ENCODE peak calls at places on chromosomes 7 and 10, in ten cellular contexts. I is ovary, L is lung microvascular endothelial cell, T is NCI-H446 treated with DMSO at 0.1 percent for 48 hours, B is sigmoid colon, M is NCI-H524, Y is fibroblast of lung, C is colonic mucosa, J is GM12865, O is NCI-H1105. X is an unnamed sample.

GRCh38 chr7:152025937-152026890 is 740 bp downstream of the GALNT11 start:
- DNase-seq in I (no peak), L (no peak), T (no peak), B (no peak), M (no peak), Y (peak; percentile 1), C (no peak), J (no peak), O (no peak), X (no peak)

GRCh38 chr7:80724249-80724871 is 85.9 kb downstream of the CD36 start:
- DNase-seq in I (no peak), L (no peak), T (no peak), B (no peak), M (no peak), Y (peak; percentile 98), C (no peak), J (no peak), O (no peak), X (no peak)

GRCh38 chr7:26898917-26899316 is 34.5 kb upstream of the SKAP2 start:
- DNase-seq in I (no peak), L (no peak), T (no peak), B (no peak), M (no peak), Y (peak; percentile 43), C (no peak), J (no peak), O (no peak), X (no peak)

GRCh38 chr7:37208528-37208927 is 240.1 kb downstream of the ELMO1 start:
- DNase-seq in I (peak; percentile 80), L (peak; percentile 81), T (peak; percentile 48), B (peak; percentile 93), M (peak; percentile 7), Y (peak; percentile 99), C (peak; percentile 60), J (peak; percentile 68), O (peak; percentile 9), X (peak; percentile 67)

GRCh38 chr10:83515001-83515400 is 624.3 kb upstream of the GHITM start:
- DNase-seq in I (no peak), L (no peak), T (no peak), B (no peak), M (no peak), Y (no peak), C (no peak), J (no peak), O (no peak), X (peak; percentile 5)

GRCh38 chr7:157645539-157645938 is 308.7 kb downstream of the DNAJB6 start:
- DNase-seq in I (no peak), L (no peak), T (no peak), B (no peak), M (no peak), Y (no peak), C (no peak), J (no peak), O (no peak), X (no peak)

GRCh38 chr7:92790987-92791386 is 45.4 kb downstream of the CDK6 start:
- DNase-seq in I (no peak), L (no peak), T (peak; percentile 62), B (no peak), M (no peak), Y (peak; percentile 50), C (no peak), J (no peak), O (no peak), X (no peak)

GRCh38 chr7:4882742-4883351 is 669 bp downstream of the RADIL start:
- DNase-seq in I (no peak), L (peak; percentile 6), T (no peak), B (peak; percentile 66), M (no peak), Y (no peak), C (no peak), J (no peak), O (peak; percentile 25), X (no peak)

GRCh38 chr7:151178236-151178635 is 8.8 kb downstream of the ASB10 start:
- DNase-seq in I (no peak), L (no peak), T (no peak), B (no peak), M (no peak), Y (no peak), C (no peak), J (no peak), O (no peak), X (no peak)

GRCh38 chr7:36037121-36037662 is 115.9 kb upstream of the EEPD1 start:
- DNase-seq in I (no peak), L (peak; percentile 99), T (peak; percentile 8), B (no peak), M (no peak), Y (peak; percentile 91), C (peak; percentile 34), J (no peak), O (peak; percentile 3), X (no peak)

GRCh38 chr10:11610151-11610854 is 1.1 kb downstream of the USP6NL start:
- DNase-seq in I (no peak), L (peak; percentile 29), T (no peak), B (no peak), M (no peak), Y (peak; percentile 28), C (no peak), J (no peak), O (no peak), X (no peak)

GRCh38 chr7:65722361-65722792 is 150.5 kb upstream of the VKORC1L1 start:
- DNase-seq in I (peak; percentile 64), L (peak; percentile 29), T (no peak), B (peak; percentile 70), M (no peak), Y (peak; percentile 28), C (peak; percentile 78), J (peak; percentile 65), O (peak; percentile 87), X (peak; percentile 47)

GRCh38 chr10:7350541-7351195 is 60.2 kb downstream of the SFMBT2 start:
- DNase-seq in I (no peak), L (no peak), T (no peak), B (no peak), M (no peak), Y (no peak), C (no peak), J (no peak), O (no peak), X (no peak)

GRCh38 chr7:70574970-70575799 is 556.8 kb upstream of the GALNT17 start:
- DNase-seq in I (no peak), L (no peak), T (peak; percentile 97), B (no peak), M (peak; percentile 92), Y (no peak), C (no peak), J (no peak), O (no peak), X (peak; percentile 69)

GRCh38 chr7:47328392-47329319 is 253.3 kb downstream of the TNS3 start:
- DNase-seq in I (no peak), L (no peak), T (no peak), B (no peak), M (no peak), Y (no peak), C (no peak), J (no peak), O (no peak), X (no peak)

GRCh38 chr10:128626397-128627060 is 500.3 kb upstream of the MKI67 start:
- DNase-seq in I (no peak), L (no peak), T (no peak), B (no peak), M (no peak), Y (no peak), C (no peak), J (no peak), O (no peak), X (no peak)

GRCh38 chr10:110794808-110795207 is 76.9 kb upstream of the PDCD4 start:
- DNase-seq in I (no peak), L (no peak), T (no peak), B (no peak), M (no peak), Y (no peak), C (no peak), J (no peak), O (peak; percentile 38), X (no peak)

GRCh38 chr10:490891-491571 is 198.4 kb downstream of the DIP2C start:
- DNase-seq in I (no peak), L (no peak), T (no peak), B (peak; percentile 93), M (no peak), Y (peak; percentile 80), C (no peak), J (no peak), O (no peak), X (no peak)